ENCODE peak calls at places on chromosome 20, in eight cellular contexts. K is astrocyte of the spinal cord; P is HEK293T; Q is CD4-positive, alpha-beta memory T cell; M is SW480; D is progenitor cell of endocrine pancreas; L is renal cortical epithelial cell; A is AG09319. Z is an unnamed sample.

GRCh38 chr20:33387177-33387576 is 14.1 kb downstream of the CDK5RAP1 start:
- DNase-seq in K (no peak), P (no peak), Q (no peak), M (no peak), D (no peak), L (no peak), A (no peak), Z (no peak)

GRCh38 chr20:44990425-44990824 is 24.1 kb downstream of the STK4 start:
- DNase-seq in K (peak), P (no peak), Q (no peak), M (no peak), D (no peak), L (no peak), A (no peak), Z (no peak)

GRCh38 chr20:50691585-50692552 is 527 bp upstream of the RIPOR3 start:
- DNase-seq in K (peak), P (no peak), Q (no peak), M (no peak), D (no peak), L (peak), A (peak), Z (no peak)

GRCh38 chr20:20697325-20697845 is 15.1 kb downstream of the RALGAPA2 start:
- DNase-seq in K (no peak), P (no peak), Q (no peak), M (no peak), D (no peak), L (no peak), A (no peak), Z (no peak)

GRCh38 chr20:64077876-64078551 is 1.3 kb downstream of the RGS19 start:
- DNase-seq in K (no peak), P (no peak), Q (peak), M (no peak), D (no peak), L (no peak), A (no peak), Z (peak)

GRCh38 chr20:20366896-20367680 is 816 bp upstream of the INSM1 start:
- DNase-seq in K (no peak), P (no peak), Q (no peak), M (no peak), D (no peak), L (no peak), A (no peak), Z (no peak)

GRCh38 chr20:40710608-40711007 is 21.6 kb upstream of the MAFB start:
- DNase-seq in K (no peak), P (no peak), Q (no peak), M (no peak), D (no peak), L (no peak), A (no peak), Z (no peak)

GRCh38 chr20:4427936-4428581 is 293.6 kb upstream of the PRND start:
- DNase-seq in K (no peak), P (no peak), Q (no peak), M (no peak), D (no peak), L (no peak), A (no peak), Z (no peak)

GRCh38 chr20:59159091-59159821 is 4.4 kb upstream of the ZNF831 start:
- DNase-seq in K (no peak), P (no peak), Q (peak), M (no peak), D (no peak), L (no peak), A (no peak), Z (peak)

GRCh38 chr20:21505161-21505809 is 8.6 kb downstream of the NKX2-2 start:
- DNase-seq in K (no peak), P (peak), Q (peak), M (peak), D (peak), L (no peak), A (no peak), Z (peak)

GRCh38 chr20:49345538-49345937 is 67.7 kb upstream of the ZNFX1 start:
- DNase-seq in K (peak), P (no peak), Q (no peak), M (peak), D (no peak), L (peak), A (peak), Z (no peak)

GRCh38 chr20:51340451-51340840 is 202.1 kb downstream of the NFATC2 start:
- DNase-seq in K (no peak), P (peak), Q (no peak), M (no peak), D (no peak), L (no peak), A (no peak), Z (no peak)

GRCh38 chr20:44297721-44298120 is 13.3 kb downstream of the FITM2 start:
- DNase-seq in K (no peak), P (no peak), Q (no peak), M (no peak), D (no peak), L (no peak), A (no peak), Z (no peak)

GRCh38 chr20:44019638-44020335 is 105.1 kb downstream of the TOX2 start:
- DNase-seq in K (no peak), P (no peak), Q (peak), M (no peak), D (no peak), L (peak), A (no peak), Z (peak)

GRCh38 chr20:49306903-49307336 is 29.1 kb upstream of the ZNFX1 start:
- DNase-seq in K (no peak), P (no peak), Q (no peak), M (no peak), D (no peak), L (no peak), A (no peak), Z (no peak)

GRCh38 chr20:9919271-9920014 is 80.6 kb upstream of the PAK5 start:
- DNase-seq in K (no peak), P (no peak), Q (no peak), M (no peak), D (no peak), L (no peak), A (no peak), Z (no peak)

GRCh38 chr20:45892828-45893500 is 1.8 kb downstream of the CTSA start:
- DNase-seq in K (no peak), P (no peak), Q (no peak), M (no peak), D (no peak), L (no peak), A (no peak), Z (no peak)

GRCh38 chr20:57658447-57659130 is 38.4 kb upstream of the ZBP1 start:
- DNase-seq in K (no peak), P (no peak), Q (no peak), M (no peak), D (no peak), L (no peak), A (no peak), Z (no peak)

GRCh38 chr20:50221501-50222323 is 31.1 kb downstream of the CEBPB start:
- DNase-seq in K (no peak), P (no peak), Q (no peak), M (no peak), D (no peak), L (peak), A (peak), Z (no peak)

GRCh38 chr20:54320148-54320607 is 112.3 kb downstream of the PFDN4 start:
- DNase-seq in K (peak), P (no peak), Q (no peak), M (peak), D (no peak), L (no peak), A (no peak), Z (no peak)

GRCh38 chr20:2747676-2748235 is 52.7 kb downstream of the CPXM1 start:
- DNase-seq in K (no peak), P (no peak), Q (no peak), M (no peak), D (no peak), L (no peak), A (no peak), Z (no peak)

GRCh38 chr20:1947535-1947846 is 46.4 kb downstream of the PDYN start:
- DNase-seq in K (no peak), P (no peak), Q (no peak), M (no peak), D (no peak), L (no peak), A (no peak), Z (no peak)

GRCh38 chr20:3119044-3119443 is 34.5 kb upstream of the AVP start:
- DNase-seq in K (no peak), P (no peak), Q (no peak), M (no peak), D (no peak), L (no peak), A (no peak), Z (no peak)

GRCh38 chr20:53857723-53858236 is 212.6 kb downstream of the BCAS1 start:
- DNase-seq in K (no peak), P (no peak), Q (no peak), M (peak), D (no peak), L (no peak), A (no peak), Z (no peak)

GRCh38 chr20:13008761-13009681 is at the start of gene SPTLC3:
- DNase-seq in K (peak), P (no peak), Q (no peak), M (peak), D (peak), L (peak), A (no peak), Z (peak)

GRCh38 chr20:31836853-31837608 is 8.4 kb downstream of the FOXS1 start:
- DNase-seq in K (peak), P (no peak), Q (no peak), M (no peak), D (no peak), L (no peak), A (no peak), Z (no peak)

GRCh38 chr20:34220581-34220980 is 20.6 kb upstream of the ASIP start:
- DNase-seq in K (peak), P (no peak), Q (no peak), M (peak), D (no peak), L (peak), A (no peak), Z (no peak)

GRCh38 chr20:33668087-33668790 is 1.5 kb downstream of the ACTL10 start:
- DNase-seq in K (peak), P (peak), Q (no peak), M (no peak), D (peak), L (no peak), A (no peak), Z (no peak)

GRCh38 chr20:23654722-23655121 is 17.0 kb upstream of the CST3 start:
- DNase-seq in K (no peak), P (no peak), Q (no peak), M (no peak), D (no peak), L (no peak), A (no peak), Z (no peak)

GRCh38 chr20:24943196-24943595 is 5.9 kb upstream of the CST7 start:
- DNase-seq in K (no peak), P (no peak), Q (no peak), M (no peak), D (no peak), L (no peak), A (no peak), Z (no peak)

GRCh38 chr20:5843054-5843731 is 93.0 kb downstream of the SHLD1 start:
- DNase-seq in K (peak), P (no peak), Q (peak), M (no peak), D (no peak), L (no peak), A (no peak), Z (no peak)

GRCh38 chr20:922781-923180 is 6.6 kb upstream of the ANGPT4 start:
- DNase-seq in K (no peak), P (no peak), Q (no peak), M (no peak), D (no peak), L (no peak), A (no peak), Z (no peak)

GRCh38 chr20:38256021-38256420 is 4.5 kb downstream of the KIAA1755 start:
- DNase-seq in K (peak), P (no peak), Q (no peak), M (no peak), D (no peak), L (no peak), A (no peak), Z (no peak)

GRCh38 chr20:46144626-46145025 is 26.5 kb downstream of the CD40 start:
- DNase-seq in K (no peak), P (no peak), Q (no peak), M (no peak), D (no peak), L (no peak), A (no peak), Z (no peak)